ENCODE peak calls at places on chromosome 14, in ten cellular contexts. One of them, this sample, is unnamed.

GRCh38 chr14:39229222-39229543 is 4.5 kb upstream of the MIA2 start:
- DNase-seq in endodermal cell: no peak
- DNase-seq in fibroblast of villous mesenchyme: no peak
- DNase-seq in germinal center: no peak
- DNase-seq in activated T-cell treated with anti-CD3 and anti-CD28 coated beads, Interleukin-2, amount 50 U/mL, for 1 hour: peak; percentile 28
- DNase-seq in AG09319: no peak
- DNase-seq in uterus: no peak
- DNase-seq in GM04503: peak; percentile 37
- DNase-seq in glutamatergic neuron: no peak
- DNase-seq in GOT3: no peak
- DNase-seq in this sample: no peak

GRCh38 chr14:24368562-24369252 is 723 bp downstream of the NFATC4 start:
- DNase-seq in uterus: peak; percentile 79
- DNase-seq in endodermal cell: peak; percentile 84
- DNase-seq in GOT3: no peak
- DNase-seq in glutamatergic neuron: peak; percentile 86
- DNase-seq in GM04503: peak; percentile 54
- DNase-seq in germinal center: peak; percentile 54
- DNase-seq in AG09319: peak; percentile 95
- DNase-seq in activated T-cell treated with anti-CD3 and anti-CD28 coated beads, Interleukin-2, amount 50 U/mL, for 1 hour: peak; percentile 36
- DNase-seq in fibroblast of villous mesenchyme: peak; percentile 72
- DNase-seq in this sample: no peak

GRCh38 chr14:21501568-21501967 is 9.6 kb downstream of the METTL3 start:
- DNase-seq in AG09319: no peak
- DNase-seq in uterus: no peak
- DNase-seq in GOT3: no peak
- DNase-seq in endodermal cell: no peak
- DNase-seq in fibroblast of villous mesenchyme: no peak
- DNase-seq in activated T-cell treated with anti-CD3 and anti-CD28 coated beads, Interleukin-2, amount 50 U/mL, for 1 hour: no peak
- DNase-seq in GM04503: no peak
- DNase-seq in glutamatergic neuron: no peak
- DNase-seq in germinal center: no peak
- DNase-seq in this sample: no peak

GRCh38 chr14:77097689-77098469 is at the start of gene CIPC:
- DNase-seq in germinal center: peak; percentile 97
- DNase-seq in activated T-cell treated with anti-CD3 and anti-CD28 coated beads, Interleukin-2, amount 50 U/mL, for 1 hour: peak; percentile 97
- DNase-seq in glutamatergic neuron: peak; percentile 99
- DNase-seq in AG09319: peak; percentile 97
- DNase-seq in GOT3: peak; percentile 82
- DNase-seq in endodermal cell: peak; percentile 99
- DNase-seq in GM04503: peak; percentile 87
- DNase-seq in fibroblast of villous mesenchyme: peak; percentile 99
- DNase-seq in uterus: peak; percentile 100
- DNase-seq in this sample: peak; percentile 95

GRCh38 chr14:67729072-67729561 is 27.4 kb downstream of the RDH12 start:
- DNase-seq in GOT3: no peak
- DNase-seq in germinal center: no peak
- DNase-seq in glutamatergic neuron: peak; percentile 22
- DNase-seq in fibroblast of villous mesenchyme: no peak
- DNase-seq in uterus: no peak
- DNase-seq in GM04503: no peak
- DNase-seq in AG09319: no peak
- DNase-seq in activated T-cell treated with anti-CD3 and anti-CD28 coated beads, Interleukin-2, amount 50 U/mL, for 1 hour: no peak
- DNase-seq in endodermal cell: peak; percentile 86
- DNase-seq in this sample: no peak

GRCh38 chr14:75648066-75648838 is 12.4 kb downstream of the ERG28 start:
- DNase-seq in fibroblast of villous mesenchyme: peak; percentile 89
- DNase-seq in glutamatergic neuron: no peak
- DNase-seq in GM04503: peak; percentile 75
- DNase-seq in uterus: peak; percentile 18
- DNase-seq in GOT3: peak; percentile 6
- DNase-seq in endodermal cell: no peak
- DNase-seq in activated T-cell treated with anti-CD3 and anti-CD28 coated beads, Interleukin-2, amount 50 U/mL, for 1 hour: no peak
- DNase-seq in germinal center: no peak
- DNase-seq in AG09319: peak; percentile 64
- DNase-seq in this sample: no peak

GRCh38 chr14:95515080-95515489 is 1.4 kb downstream of the SYNE3 start:
- DNase-seq in fibroblast of villous mesenchyme: no peak
- DNase-seq in AG09319: no peak
- DNase-seq in activated T-cell treated with anti-CD3 and anti-CD28 coated beads, Interleukin-2, amount 50 U/mL, for 1 hour: peak; percentile 27
- DNase-seq in endodermal cell: peak; percentile 82
- DNase-seq in GOT3: no peak
- DNase-seq in glutamatergic neuron: peak; percentile 69
- DNase-seq in uterus: no peak
- DNase-seq in germinal center: no peak
- DNase-seq in GM04503: no peak
- DNase-seq in this sample: no peak

GRCh38 chr14:60723218-60724079 is 702 bp downstream of the SIX4 start:
- DNase-seq in glutamatergic neuron: peak; percentile 69
- DNase-seq in uterus: peak; percentile 27
- DNase-seq in germinal center: peak; percentile 19
- DNase-seq in fibroblast of villous mesenchyme: peak; percentile 62
- DNase-seq in GOT3: no peak
- DNase-seq in AG09319: no peak
- DNase-seq in activated T-cell treated with anti-CD3 and anti-CD28 coated beads, Interleukin-2, amount 50 U/mL, for 1 hour: peak; percentile 52
- DNase-seq in endodermal cell: peak; percentile 87
- DNase-seq in GM04503: no peak
- DNase-seq in this sample: peak; percentile 19

GRCh38 chr14:79842270-79842669 is 369.0 kb downstream of the DIO2 start:
- DNase-seq in endodermal cell: no peak
- DNase-seq in uterus: peak; percentile 47
- DNase-seq in germinal center: no peak
- DNase-seq in GM04503: no peak
- DNase-seq in AG09319: no peak
- DNase-seq in fibroblast of villous mesenchyme: peak; percentile 67
- DNase-seq in glutamatergic neuron: no peak
- DNase-seq in GOT3: no peak
- DNase-seq in activated T-cell treated with anti-CD3 and anti-CD28 coated beads, Interleukin-2, amount 50 U/mL, for 1 hour: no peak
- DNase-seq in this sample: no peak

GRCh38 chr14:77106666-77107065 is 8.6 kb downstream of the CIPC start:
- DNase-seq in GOT3: no peak
- DNase-seq in fibroblast of villous mesenchyme: no peak
- DNase-seq in AG09319: no peak
- DNase-seq in endodermal cell: no peak
- DNase-seq in glutamatergic neuron: no peak
- DNase-seq in activated T-cell treated with anti-CD3 and anti-CD28 coated beads, Interleukin-2, amount 50 U/mL, for 1 hour: no peak
- DNase-seq in germinal center: no peak
- DNase-seq in GM04503: no peak
- DNase-seq in uterus: no peak
- DNase-seq in this sample: no peak

GRCh38 chr14:64577211-64577610 is 27.4 kb downstream of the PPP1R36 start:
- DNase-seq in GOT3: no peak
- DNase-seq in AG09319: no peak
- DNase-seq in glutamatergic neuron: no peak
- DNase-seq in germinal center: no peak
- DNase-seq in fibroblast of villous mesenchyme: no peak
- DNase-seq in uterus: no peak
- DNase-seq in GM04503: no peak
- DNase-seq in activated T-cell treated with anti-CD3 and anti-CD28 coated beads, Interleukin-2, amount 50 U/mL, for 1 hour: no peak
- DNase-seq in endodermal cell: no peak
- DNase-seq in this sample: no peak

GRCh38 chr14:79186523-79186922 is 1016.4 kb downstream of the NRXN3 start:
- DNase-seq in uterus: no peak
- DNase-seq in endodermal cell: no peak
- DNase-seq in germinal center: no peak
- DNase-seq in AG09319: no peak
- DNase-seq in activated T-cell treated with anti-CD3 and anti-CD28 coated beads, Interleukin-2, amount 50 U/mL, for 1 hour: no peak
- DNase-seq in fibroblast of villous mesenchyme: peak; percentile 29
- DNase-seq in GM04503: no peak
- DNase-seq in GOT3: no peak
- DNase-seq in glutamatergic neuron: no peak
- DNase-seq in this sample: no peak

GRCh38 chr14:91919814-91920213 is 27.7 kb downstream of the FBLN5 start:
- DNase-seq in endodermal cell: no peak
- DNase-seq in germinal center: no peak
- DNase-seq in glutamatergic neuron: no peak
- DNase-seq in fibroblast of villous mesenchyme: peak; percentile 38
- DNase-seq in GM04503: peak; percentile 53
- DNase-seq in GOT3: no peak
- DNase-seq in activated T-cell treated with anti-CD3 and anti-CD28 coated beads, Interleukin-2, amount 50 U/mL, for 1 hour: no peak
- DNase-seq in uterus: no peak
- DNase-seq in AG09319: peak; percentile 44
- DNase-seq in this sample: no peak

GRCh38 chr14:103408491-103409155 is 23.4 kb downstream of the MARK3 start:
- DNase-seq in AG09319: no peak
- DNase-seq in uterus: no peak
- DNase-seq in endodermal cell: peak; percentile 72
- DNase-seq in germinal center: no peak
- DNase-seq in GOT3: no peak
- DNase-seq in GM04503: no peak
- DNase-seq in activated T-cell treated with anti-CD3 and anti-CD28 coated beads, Interleukin-2, amount 50 U/mL, for 1 hour: no peak
- DNase-seq in glutamatergic neuron: no peak
- DNase-seq in fibroblast of villous mesenchyme: peak; percentile 82
- DNase-seq in this sample: no peak

GRCh38 chr14:94936901-94937321 is 167.0 kb upstream of the GSC start:
- DNase-seq in glutamatergic neuron: no peak
- DNase-seq in fibroblast of villous mesenchyme: no peak
- DNase-seq in germinal center: no peak
- DNase-seq in uterus: peak; percentile 24
- DNase-seq in endodermal cell: no peak
- DNase-seq in AG09319: no peak
- DNase-seq in GOT3: no peak
- DNase-seq in activated T-cell treated with anti-CD3 and anti-CD28 coated beads, Interleukin-2, amount 50 U/mL, for 1 hour: no peak
- DNase-seq in GM04503: no peak
- DNase-seq in this sample: no peak

GRCh38 chr14:68637106-68638021 is 155.5 kb downstream of the ZFP36L1 start:
- DNase-seq in uterus: peak; percentile 61
- DNase-seq in germinal center: no peak
- DNase-seq in GOT3: no peak
- DNase-seq in endodermal cell: peak; percentile 36
- DNase-seq in AG09319: no peak
- DNase-seq in glutamatergic neuron: no peak
- DNase-seq in GM04503: peak; percentile 53
- DNase-seq in fibroblast of villous mesenchyme: peak; percentile 63
- DNase-seq in activated T-cell treated with anti-CD3 and anti-CD28 coated beads, Interleukin-2, amount 50 U/mL, for 1 hour: no peak
- DNase-seq in this sample: no peak

GRCh38 chr14:31858868-31859267 is 218.2 kb upstream of the ARHGAP5 start:
- DNase-seq in uterus: no peak
- DNase-seq in endodermal cell: no peak
- DNase-seq in GOT3: no peak
- DNase-seq in AG09319: no peak
- DNase-seq in GM04503: no peak
- DNase-seq in glutamatergic neuron: no peak
- DNase-seq in activated T-cell treated with anti-CD3 and anti-CD28 coated beads, Interleukin-2, amount 50 U/mL, for 1 hour: no peak
- DNase-seq in fibroblast of villous mesenchyme: peak; percentile 39
- DNase-seq in germinal center: no peak
- DNase-seq in this sample: no peak

GRCh38 chr14:78412475-78412874 is 242.3 kb downstream of the NRXN3 start:
- DNase-seq in AG09319: no peak
- DNase-seq in fibroblast of villous mesenchyme: no peak
- DNase-seq in uterus: no peak
- DNase-seq in germinal center: no peak
- DNase-seq in GM04503: no peak
- DNase-seq in activated T-cell treated with anti-CD3 and anti-CD28 coated beads, Interleukin-2, amount 50 U/mL, for 1 hour: no peak
- DNase-seq in endodermal cell: no peak
- DNase-seq in GOT3: no peak
- DNase-seq in glutamatergic neuron: no peak
- DNase-seq in this sample: no peak

GRCh38 chr14:65239897-65240296 is 137.6 kb upstream of the MAX start:
- DNase-seq in fibroblast of villous mesenchyme: no peak
- DNase-seq in GOT3: no peak
- DNase-seq in activated T-cell treated with anti-CD3 and anti-CD28 coated beads, Interleukin-2, amount 50 U/mL, for 1 hour: no peak
- DNase-seq in germinal center: no peak
- DNase-seq in glutamatergic neuron: no peak
- DNase-seq in endodermal cell: no peak
- DNase-seq in uterus: no peak
- DNase-seq in GM04503: no peak
- DNase-seq in AG09319: no peak
- DNase-seq in this sample: no peak

GRCh38 chr14:89493877-89494634 is 77.0 kb upstream of the FOXN3 start:
- DNase-seq in fibroblast of villous mesenchyme: no peak
- DNase-seq in activated T-cell treated with anti-CD3 and anti-CD28 coated beads, Interleukin-2, amount 50 U/mL, for 1 hour: no peak
- DNase-seq in AG09319: no peak
- DNase-seq in endodermal cell: no peak
- DNase-seq in GM04503: no peak
- DNase-seq in GOT3: no peak
- DNase-seq in glutamatergic neuron: no peak
- DNase-seq in germinal center: peak; percentile 90
- DNase-seq in uterus: no peak
- DNase-seq in this sample: no peak

GRCh38 chr14:25150934-25151790 is 101.2 kb upstream of the STXBP6 start:
- DNase-seq in AG09319: peak; percentile 14
- DNase-seq in GM04503: peak; percentile 2
- DNase-seq in activated T-cell treated with anti-CD3 and anti-CD28 coated beads, Interleukin-2, amount 50 U/mL, for 1 hour: no peak
- DNase-seq in uterus: no peak
- DNase-seq in glutamatergic neuron: no peak
- DNase-seq in fibroblast of villous mesenchyme: peak; percentile 60
- DNase-seq in GOT3: no peak
- DNase-seq in germinal center: peak; percentile 34
- DNase-seq in endodermal cell: no peak
- DNase-seq in this sample: no peak

GRCh38 chr14:50099335-50099734 is 17.0 kb downstream of the VCPKMT start:
- DNase-seq in AG09319: no peak
- DNase-seq in uterus: no peak
- DNase-seq in fibroblast of villous mesenchyme: no peak
- DNase-seq in glutamatergic neuron: no peak
- DNase-seq in GOT3: no peak
- DNase-seq in germinal center: no peak
- DNase-seq in GM04503: no peak
- DNase-seq in activated T-cell treated with anti-CD3 and anti-CD28 coated beads, Interleukin-2, amount 50 U/mL, for 1 hour: no peak
- DNase-seq in endodermal cell: no peak
- DNase-seq in this sample: no peak

GRCh38 chr14:62673014-62673727 is 372.1 kb downstream of the KCNH5 start:
- DNase-seq in endodermal cell: no peak
- DNase-seq in activated T-cell treated with anti-CD3 and anti-CD28 coated beads, Interleukin-2, amount 50 U/mL, for 1 hour: no peak
- DNase-seq in uterus: no peak
- DNase-seq in GM04503: no peak
- DNase-seq in fibroblast of villous mesenchyme: no peak
- DNase-seq in germinal center: no peak
- DNase-seq in AG09319: no peak
- DNase-seq in GOT3: no peak
- DNase-seq in glutamatergic neuron: no peak
- DNase-seq in this sample: no peak

GRCh38 chr14:92516344-92516965 is 2.9 kb downstream of the RIN3 start:
- DNase-seq in GM04503: no peak
- DNase-seq in endodermal cell: no peak
- DNase-seq in GOT3: no peak
- DNase-seq in AG09319: no peak
- DNase-seq in fibroblast of villous mesenchyme: no peak
- DNase-seq in germinal center: no peak
- DNase-seq in glutamatergic neuron: no peak
- DNase-seq in uterus: no peak
- DNase-seq in activated T-cell treated with anti-CD3 and anti-CD28 coated beads, Interleukin-2, amount 50 U/mL, for 1 hour: no peak
- DNase-seq in this sample: no peak

GRCh38 chr14:71739273-71739990 is 192.8 kb upstream of the RGS6 start:
- DNase-seq in fibroblast of villous mesenchyme: no peak
- DNase-seq in GOT3: no peak
- DNase-seq in activated T-cell treated with anti-CD3 and anti-CD28 coated beads, Interleukin-2, amount 50 U/mL, for 1 hour: no peak
- DNase-seq in uterus: no peak
- DNase-seq in endodermal cell: no peak
- DNase-seq in AG09319: no peak
- DNase-seq in GM04503: no peak
- DNase-seq in glutamatergic neuron: no peak
- DNase-seq in germinal center: no peak
- DNase-seq in this sample: no peak

GRCh38 chr14:101711041-101711861 is 50.3 kb upstream of the PPP2R5C start:
- DNase-seq in endodermal cell: peak; percentile 55
- DNase-seq in fibroblast of villous mesenchyme: no peak
- DNase-seq in germinal center: no peak
- DNase-seq in uterus: no peak
- DNase-seq in glutamatergic neuron: no peak
- DNase-seq in GM04503: no peak
- DNase-seq in activated T-cell treated with anti-CD3 and anti-CD28 coated beads, Interleukin-2, amount 50 U/mL, for 1 hour: no peak
- DNase-seq in GOT3: no peak
- DNase-seq in AG09319: no peak
- DNase-seq in this sample: no peak

GRCh38 chr14:50666772-50667490 is 1.2 kb downstream of the SAV1 start:
- DNase-seq in endodermal cell: peak; percentile 83
- DNase-seq in glutamatergic neuron: no peak
- DNase-seq in fibroblast of villous mesenchyme: peak; percentile 84
- DNase-seq in germinal center: no peak
- DNase-seq in GOT3: no peak
- DNase-seq in GM04503: no peak
- DNase-seq in AG09319: peak; percentile 30
- DNase-seq in uterus: peak; percentile 44
- DNase-seq in activated T-cell treated with anti-CD3 and anti-CD28 coated beads, Interleukin-2, amount 50 U/mL, for 1 hour: peak; percentile 40
- DNase-seq in this sample: no peak

GRCh38 chr14:85562630-85563029 is 32.7 kb downstream of the FLRT2 start:
- DNase-seq in AG09319: no peak
- DNase-seq in activated T-cell treated with anti-CD3 and anti-CD28 coated beads, Interleukin-2, amount 50 U/mL, for 1 hour: no peak
- DNase-seq in fibroblast of villous mesenchyme: no peak
- DNase-seq in endodermal cell: no peak
- DNase-seq in germinal center: no peak
- DNase-seq in GOT3: no peak
- DNase-seq in GM04503: no peak
- DNase-seq in uterus: no peak
- DNase-seq in glutamatergic neuron: no peak
- DNase-seq in this sample: no peak